ENCODE peak calls at places on chromosomes 2 and 18, in ten cellular contexts. One of them, this sample, is unnamed.
A peak's percentile ranks its signal among the peaks of the same experiment; 100 is the strongest.

GRCh38 chr2:201908901-201909300 is 102.6 kb downstream of the CDK15 start:
- DNase-seq in HL-60: no peak
- DNase-seq in right lobe of liver: no peak
- DNase-seq in fibroblast of pulmonary artery: no peak
- DNase-seq in breast epithelium: no peak
- DNase-seq in lower lobe of right lung: no peak
- DNase-seq in fibroblast of lung: no peak
- DNase-seq in NB4: no peak
- DNase-seq in adrenal gland: no peak
- DNase-seq in pancreas: no peak
- DNase-seq in this sample: no peak

GRCh38 chr2:46462936-46463335 is 16.4 kb upstream of the TMEM247 start:
- DNase-seq in HL-60: no peak
- DNase-seq in right lobe of liver: no peak
- DNase-seq in fibroblast of pulmonary artery: no peak
- DNase-seq in breast epithelium: no peak
- DNase-seq in lower lobe of right lung: no peak
- DNase-seq in fibroblast of lung: peak; percentile 73
- DNase-seq in NB4: no peak
- DNase-seq in adrenal gland: no peak
- DNase-seq in pancreas: no peak
- DNase-seq in this sample: no peak

GRCh38 chr2:50347355-50348044 is 684.4 kb downstream of the NRXN1 start:
- DNase-seq in HL-60: no peak
- DNase-seq in right lobe of liver: no peak
- DNase-seq in fibroblast of pulmonary artery: no peak
- DNase-seq in breast epithelium: no peak
- DNase-seq in lower lobe of right lung: no peak
- DNase-seq in fibroblast of lung: no peak
- DNase-seq in NB4: no peak
- DNase-seq in adrenal gland: no peak
- DNase-seq in pancreas: no peak
- DNase-seq in this sample: no peak

GRCh38 chr18:58254873-58255511 is 211.0 kb downstream of the NEDD4L start:
- DNase-seq in HL-60: no peak
- DNase-seq in right lobe of liver: no peak
- DNase-seq in fibroblast of pulmonary artery: no peak
- DNase-seq in breast epithelium: no peak
- DNase-seq in lower lobe of right lung: no peak
- DNase-seq in fibroblast of lung: peak; percentile 28
- DNase-seq in NB4: no peak
- DNase-seq in adrenal gland: no peak
- DNase-seq in pancreas: peak; percentile 72
- DNase-seq in this sample: no peak

GRCh38 chr18:33839452-33840225 is 261.6 kb downstream of the ASXL3 start:
- DNase-seq in HL-60: no peak
- DNase-seq in right lobe of liver: peak; percentile 61
- DNase-seq in fibroblast of pulmonary artery: peak; percentile 67
- DNase-seq in breast epithelium: no peak
- DNase-seq in lower lobe of right lung: no peak
- DNase-seq in fibroblast of lung: peak; percentile 79
- DNase-seq in NB4: peak; percentile 57
- DNase-seq in adrenal gland: no peak
- DNase-seq in pancreas: no peak
- DNase-seq in this sample: peak; percentile 78

GRCh38 chr2:190467575-190468083 is 59.5 kb downstream of the MFSD6 start:
- DNase-seq in HL-60: no peak
- DNase-seq in right lobe of liver: no peak
- DNase-seq in fibroblast of pulmonary artery: no peak
- DNase-seq in breast epithelium: no peak
- DNase-seq in lower lobe of right lung: no peak
- DNase-seq in fibroblast of lung: peak; percentile 65
- DNase-seq in NB4: no peak
- DNase-seq in adrenal gland: peak; percentile 54
- DNase-seq in pancreas: no peak
- DNase-seq in this sample: peak; percentile 51

GRCh38 chr18:77133051-77133919 is 702 bp upstream of the MBP start:
- DNase-seq in HL-60: peak; percentile 32
- DNase-seq in right lobe of liver: no peak
- DNase-seq in fibroblast of pulmonary artery: no peak
- DNase-seq in breast epithelium: no peak
- DNase-seq in lower lobe of right lung: peak; percentile 69
- DNase-seq in fibroblast of lung: no peak
- DNase-seq in NB4: peak; percentile 87
- DNase-seq in adrenal gland: no peak
- DNase-seq in pancreas: peak; percentile 68
- DNase-seq in this sample: no peak

GRCh38 chr2:140929866-140930265 is 1201.0 kb downstream of the LRP1B start:
- DNase-seq in HL-60: no peak
- DNase-seq in right lobe of liver: no peak
- DNase-seq in fibroblast of pulmonary artery: peak; percentile 46
- DNase-seq in breast epithelium: no peak
- DNase-seq in lower lobe of right lung: no peak
- DNase-seq in fibroblast of lung: peak; percentile 14
- DNase-seq in NB4: no peak
- DNase-seq in adrenal gland: no peak
- DNase-seq in pancreas: no peak
- DNase-seq in this sample: no peak

GRCh38 chr18:56003651-56004050 is 415.7 kb upstream of the TCF4 start:
- DNase-seq in HL-60: no peak
- DNase-seq in right lobe of liver: no peak
- DNase-seq in fibroblast of pulmonary artery: no peak
- DNase-seq in breast epithelium: no peak
- DNase-seq in lower lobe of right lung: no peak
- DNase-seq in fibroblast of lung: no peak
- DNase-seq in NB4: no peak
- DNase-seq in adrenal gland: no peak
- DNase-seq in pancreas: no peak
- DNase-seq in this sample: peak; percentile 49

GRCh38 chr2:16268301-16269000 is 328.1 kb downstream of the MYCN start:
- DNase-seq in HL-60: no peak
- DNase-seq in right lobe of liver: no peak
- DNase-seq in fibroblast of pulmonary artery: no peak
- DNase-seq in breast epithelium: no peak
- DNase-seq in lower lobe of right lung: no peak
- DNase-seq in fibroblast of lung: no peak
- DNase-seq in NB4: no peak
- DNase-seq in adrenal gland: no peak
- DNase-seq in pancreas: no peak
- DNase-seq in this sample: no peak

GRCh38 chr2:128289439-128289838 is 29.2 kb downstream of the HS6ST1 start:
- DNase-seq in HL-60: no peak
- DNase-seq in right lobe of liver: peak; percentile 52
- DNase-seq in fibroblast of pulmonary artery: no peak
- DNase-seq in breast epithelium: no peak
- DNase-seq in lower lobe of right lung: no peak
- DNase-seq in fibroblast of lung: no peak
- DNase-seq in NB4: no peak
- DNase-seq in adrenal gland: peak; percentile 57
- DNase-seq in pancreas: no peak
- DNase-seq in this sample: no peak

GRCh38 chr2:71747573-71747972 is 294.2 kb downstream of the DYSF start:
- DNase-seq in HL-60: no peak
- DNase-seq in right lobe of liver: no peak
- DNase-seq in fibroblast of pulmonary artery: no peak
- DNase-seq in breast epithelium: no peak
- DNase-seq in lower lobe of right lung: no peak
- DNase-seq in fibroblast of lung: no peak
- DNase-seq in NB4: no peak
- DNase-seq in adrenal gland: no peak
- DNase-seq in pancreas: peak; percentile 15
- DNase-seq in this sample: no peak

GRCh38 chr2:31707992-31708391 is 127.3 kb upstream of the SRD5A2 start:
- DNase-seq in HL-60: no peak
- DNase-seq in right lobe of liver: no peak
- DNase-seq in fibroblast of pulmonary artery: no peak
- DNase-seq in breast epithelium: no peak
- DNase-seq in lower lobe of right lung: no peak
- DNase-seq in fibroblast of lung: no peak
- DNase-seq in NB4: no peak
- DNase-seq in adrenal gland: no peak
- DNase-seq in pancreas: no peak
- DNase-seq in this sample: no peak

GRCh38 chr2:107986278-107987217 is at the start of gene SLC5A7:
- DNase-seq in HL-60: no peak
- DNase-seq in right lobe of liver: no peak
- DNase-seq in fibroblast of pulmonary artery: no peak
- DNase-seq in breast epithelium: no peak
- DNase-seq in lower lobe of right lung: no peak
- DNase-seq in fibroblast of lung: no peak
- DNase-seq in NB4: no peak
- DNase-seq in adrenal gland: no peak
- DNase-seq in pancreas: no peak
- DNase-seq in this sample: no peak

GRCh38 chr2:137056704-137057103 is 291.4 kb downstream of the THSD7B start:
- DNase-seq in HL-60: no peak
- DNase-seq in right lobe of liver: no peak
- DNase-seq in fibroblast of pulmonary artery: no peak
- DNase-seq in breast epithelium: no peak
- DNase-seq in lower lobe of right lung: no peak
- DNase-seq in fibroblast of lung: no peak
- DNase-seq in NB4: no peak
- DNase-seq in adrenal gland: no peak
- DNase-seq in pancreas: no peak
- DNase-seq in this sample: no peak

GRCh38 chr2:137048455-137048854 is 283.1 kb downstream of the THSD7B start:
- DNase-seq in HL-60: no peak
- DNase-seq in right lobe of liver: no peak
- DNase-seq in fibroblast of pulmonary artery: no peak
- DNase-seq in breast epithelium: no peak
- DNase-seq in lower lobe of right lung: no peak
- DNase-seq in fibroblast of lung: no peak
- DNase-seq in NB4: no peak
- DNase-seq in adrenal gland: no peak
- DNase-seq in pancreas: no peak
- DNase-seq in this sample: no peak

GRCh38 chr2:137047369-137047768 is 282.0 kb downstream of the THSD7B start:
- DNase-seq in HL-60: no peak
- DNase-seq in right lobe of liver: no peak
- DNase-seq in fibroblast of pulmonary artery: no peak
- DNase-seq in breast epithelium: no peak
- DNase-seq in lower lobe of right lung: no peak
- DNase-seq in fibroblast of lung: no peak
- DNase-seq in NB4: no peak
- DNase-seq in adrenal gland: no peak
- DNase-seq in pancreas: no peak
- DNase-seq in this sample: no peak

GRCh38 chr2:137049518-137049917 is 284.2 kb downstream of the THSD7B start:
- DNase-seq in HL-60: no peak
- DNase-seq in right lobe of liver: no peak
- DNase-seq in fibroblast of pulmonary artery: no peak
- DNase-seq in breast epithelium: no peak
- DNase-seq in lower lobe of right lung: no peak
- DNase-seq in fibroblast of lung: no peak
- DNase-seq in NB4: no peak
- DNase-seq in adrenal gland: no peak
- DNase-seq in pancreas: no peak
- DNase-seq in this sample: no peak

GRCh38 chr2:137050949-137051348 is 285.6 kb downstream of the THSD7B start:
- DNase-seq in HL-60: no peak
- DNase-seq in right lobe of liver: no peak
- DNase-seq in fibroblast of pulmonary artery: no peak
- DNase-seq in breast epithelium: no peak
- DNase-seq in lower lobe of right lung: no peak
- DNase-seq in fibroblast of lung: no peak
- DNase-seq in NB4: peak; percentile 6
- DNase-seq in adrenal gland: no peak
- DNase-seq in pancreas: no peak
- DNase-seq in this sample: no peak
- TF ChIP-seq CTCF in HL-60: no peak
- TF ChIP-seq CTCF in right lobe of liver: peak; percentile 23
- TF ChIP-seq CTCF in fibroblast of pulmonary artery: no peak
- TF ChIP-seq CTCF in breast epithelium: no peak
- TF ChIP-seq CTCF in lower lobe of right lung: no peak
- TF ChIP-seq CTCF in fibroblast of lung: no peak
- TF ChIP-seq CTCF in NB4: no peak
- TF ChIP-seq CTCF in adrenal gland: no peak
- TF ChIP-seq CTCF in pancreas: no peak
- TF ChIP-seq CTCF in this sample: no peak

GRCh38 chr2:20668871-20669475 is 2.0 kb downstream of the GDF7 start:
- DNase-seq in HL-60: no peak
- DNase-seq in right lobe of liver: no peak
- DNase-seq in fibroblast of pulmonary artery: no peak
- DNase-seq in breast epithelium: no peak
- DNase-seq in lower lobe of right lung: no peak
- DNase-seq in fibroblast of lung: no peak
- DNase-seq in NB4: no peak
- DNase-seq in adrenal gland: no peak
- DNase-seq in pancreas: no peak
- DNase-seq in this sample: no peak
- H3K4me3 ChIP-seq in HL-60: no peak overlapping the region
- H3K4me3 ChIP-seq in right lobe of liver: no peak overlapping the region
- H3K4me3 ChIP-seq in fibroblast of pulmonary artery: no peak overlapping the region
- H3K4me3 ChIP-seq in breast epithelium: no peak overlapping the region
- H3K4me3 ChIP-seq in lower lobe of right lung: no peak overlapping the region
- H3K4me3 ChIP-seq in fibroblast of lung: no peak overlapping the region
- H3K4me3 ChIP-seq in NB4: no peak overlapping the region
- H3K4me3 ChIP-seq in adrenal gland: no peak overlapping the region
- H3K4me3 ChIP-seq in pancreas: no peak overlapping the region
- H3K4me3 ChIP-seq in this sample: no peak overlapping the region

GRCh38 chr2:78890940-78891339 is 134.6 kb upstream of the REG3G start:
- DNase-seq in HL-60: no peak
- DNase-seq in right lobe of liver: no peak
- DNase-seq in fibroblast of pulmonary artery: no peak
- DNase-seq in breast epithelium: no peak
- DNase-seq in lower lobe of right lung: no peak
- DNase-seq in fibroblast of lung: no peak
- DNase-seq in NB4: no peak
- DNase-seq in adrenal gland: no peak
- DNase-seq in pancreas: no peak
- DNase-seq in this sample: no peak

GRCh38 chr2:78887436-78887835 is 138.1 kb upstream of the REG3G start:
- DNase-seq in HL-60: no peak
- DNase-seq in right lobe of liver: no peak
- DNase-seq in fibroblast of pulmonary artery: no peak
- DNase-seq in breast epithelium: no peak
- DNase-seq in lower lobe of right lung: no peak
- DNase-seq in fibroblast of lung: no peak
- DNase-seq in NB4: no peak
- DNase-seq in adrenal gland: no peak
- DNase-seq in pancreas: no peak
- DNase-seq in this sample: no peak

GRCh38 chr2:78896536-78896935 is 129.0 kb upstream of the REG3G start:
- DNase-seq in HL-60: no peak
- DNase-seq in right lobe of liver: no peak
- DNase-seq in fibroblast of pulmonary artery: no peak
- DNase-seq in breast epithelium: no peak
- DNase-seq in lower lobe of right lung: no peak
- DNase-seq in fibroblast of lung: no peak
- DNase-seq in NB4: no peak
- DNase-seq in adrenal gland: no peak
- DNase-seq in pancreas: no peak
- DNase-seq in this sample: no peak

GRCh38 chr2:78892310-78892709 is 133.2 kb upstream of the REG3G start:
- DNase-seq in HL-60: no peak
- DNase-seq in right lobe of liver: no peak
- DNase-seq in fibroblast of pulmonary artery: no peak
- DNase-seq in breast epithelium: no peak
- DNase-seq in lower lobe of right lung: no peak
- DNase-seq in fibroblast of lung: no peak
- DNase-seq in NB4: no peak
- DNase-seq in adrenal gland: no peak
- DNase-seq in pancreas: no peak
- DNase-seq in this sample: no peak
- TF ChIP-seq CTCF in HL-60: no peak
- TF ChIP-seq CTCF in right lobe of liver: no peak
- TF ChIP-seq CTCF in fibroblast of pulmonary artery: no peak
- TF ChIP-seq CTCF in breast epithelium: no peak
- TF ChIP-seq CTCF in lower lobe of right lung: no peak
- TF ChIP-seq CTCF in fibroblast of lung: no peak
- TF ChIP-seq CTCF in NB4: no peak
- TF ChIP-seq CTCF in adrenal gland: no peak
- TF ChIP-seq CTCF in pancreas: no peak
- TF ChIP-seq CTCF in this sample: no peak

GRCh38 chr2:119371111-119371510 is 4.3 kb downstream of the DBI start:
- DNase-seq in HL-60: no peak
- DNase-seq in right lobe of liver: no peak
- DNase-seq in fibroblast of pulmonary artery: no peak
- DNase-seq in breast epithelium: no peak
- DNase-seq in lower lobe of right lung: no peak
- DNase-seq in fibroblast of lung: no peak
- DNase-seq in NB4: no peak
- DNase-seq in adrenal gland: no peak
- DNase-seq in pancreas: no peak
- DNase-seq in this sample: no peak
- H3K4me3 ChIP-seq in HL-60: no peak overlapping the region
- H3K4me3 ChIP-seq in right lobe of liver: no peak overlapping the region
- H3K4me3 ChIP-seq in fibroblast of pulmonary artery: no peak overlapping the region
- H3K4me3 ChIP-seq in breast epithelium: no peak overlapping the region
- H3K4me3 ChIP-seq in lower lobe of right lung: no peak overlapping the region
- H3K4me3 ChIP-seq in fibroblast of lung: no peak overlapping the region
- H3K4me3 ChIP-seq in NB4: no peak overlapping the region
- H3K4me3 ChIP-seq in adrenal gland: no peak overlapping the region
- H3K4me3 ChIP-seq in pancreas: no peak overlapping the region
- H3K4me3 ChIP-seq in this sample: no peak overlapping the region

This sample was measured in astrocyte of the cerebellum.